ENCODE peak calls at places on chromosomes 16 and 17, in seven cellular contexts. I is AG09309; A is MG63; K is substantia nigra; Z is activated CD8-positive, alpha-beta memory T cell treated with anti-CD3 and anti-CD28 coated beads for 24 hours; R is NCI-H345; O is NCI-H2081. V is an unnamed sample.

GRCh38 chr16:15776572-15776971 is 80.3 kb downstream of the MYH11 start:
- DNase-seq in I (no peak), A (no peak), K (no peak), Z (no peak), R (no peak), O (no peak), V (no peak)

GRCh38 chr17:69802045-69802740 is 272.8 kb upstream of the KCNJ16 start:
- DNase-seq in I (no peak), A (no peak), K (no peak), Z (no peak), R (no peak), O (no peak), V (no peak)

GRCh38 chr17:79648181-79648831 is 37.5 kb upstream of the RBFOX3 start:
- DNase-seq in I (no peak), A (no peak), K (no peak), Z (peak), R (no peak), O (no peak), V (no peak)

GRCh38 chr16:4342866-4343744 is 8.0 kb downstream of the PAM16 start:
- DNase-seq in I (no peak), A (no peak), K (no peak), Z (no peak), R (no peak), O (no peak), V (no peak)

GRCh38 chr17:44546711-44547606 is 10.3 kb upstream of the FZD2 start:
- DNase-seq in I (no peak), A (peak), K (no peak), Z (no peak), R (no peak), O (no peak), V (no peak)

GRCh38 chr17:44187131-44187899 is 543 bp downstream of the TMUB2 start:
- DNase-seq in I (no peak), A (no peak), K (no peak), Z (no peak), R (no peak), O (no peak), V (no peak)

GRCh38 chr16:24522751-24523150 is 16.6 kb upstream of the RBBP6 start:
- DNase-seq in I (no peak), A (no peak), K (no peak), Z (no peak), R (no peak), O (no peak), V (no peak)

GRCh38 chr16:1906846-1907165 is 11.4 kb downstream of the HS3ST6 start:
- DNase-seq in I (no peak), A (no peak), K (no peak), Z (no peak), R (no peak), O (no peak), V (no peak)

GRCh38 chr17:68611353-68612227 is 10.4 kb upstream of the FAM20A start:
- DNase-seq in I (no peak), A (no peak), K (no peak), Z (no peak), R (no peak), O (no peak), V (no peak)

GRCh38 chr17:78343433-78344201 is 16.3 kb downstream of the SOCS3 start:
- DNase-seq in I (no peak), A (no peak), K (no peak), Z (peak), R (no peak), O (no peak), V (no peak)

GRCh38 chr17:77425791-77426641 is 285.2 kb downstream of the SEC14L1 start:
- DNase-seq in I (no peak), A (peak), K (no peak), Z (peak), R (no peak), O (no peak), V (no peak)

GRCh38 chr17:76531501-76532038 is 5.9 kb downstream of the CYGB start:
- DNase-seq in I (no peak), A (no peak), K (no peak), Z (no peak), R (no peak), O (no peak), V (no peak)

GRCh38 chr16:23333962-23334361 is 31.9 kb downstream of the SCNN1B start:
- DNase-seq in I (no peak), A (no peak), K (no peak), Z (no peak), R (no peak), O (no peak), V (no peak)

GRCh38 chr17:73182616-73183310 is 10.1 kb upstream of the COG1 start:
- DNase-seq in I (no peak), A (no peak), K (no peak), Z (no peak), R (no peak), O (no peak), V (no peak)

GRCh38 chr16:64051826-64052225 is 1070.0 kb downstream of the CDH11 start:
- DNase-seq in I (no peak), A (no peak), K (no peak), Z (no peak), R (peak), O (peak), V (no peak)

GRCh38 chr16:58094791-58095574 is 34.2 kb downstream of the CFAP20 start:
- DNase-seq in I (no peak), A (no peak), K (peak), Z (no peak), R (no peak), O (no peak), V (no peak)

GRCh38 chr16:66248096-66248495 is 118.4 kb upstream of the CDH5 start:
- DNase-seq in I (peak), A (peak), K (no peak), Z (no peak), R (no peak), O (no peak), V (peak)

GRCh38 chr17:49699967-49700575 is 7.7 kb downstream of the SLC35B1 start:
- DNase-seq in I (no peak), A (no peak), K (no peak), Z (no peak), R (no peak), O (no peak), V (no peak)

GRCh38 chr17:32936894-32937500 is 9.0 kb downstream of the TMEM98 start:
- DNase-seq in I (peak), A (peak), K (no peak), Z (peak), R (peak), O (peak), V (peak)

GRCh38 chr17:41521574-41522261 is 3.0 kb upstream of the KRT15 start:
- DNase-seq in I (peak), A (peak), K (no peak), Z (no peak), R (no peak), O (peak), V (no peak)

GRCh38 chr16:78524066-78524595 is 424.7 kb downstream of the WWOX start:
- DNase-seq in I (no peak), A (no peak), K (no peak), Z (no peak), R (no peak), O (no peak), V (no peak)

GRCh38 chr17:44331249-44331760 is 6.7 kb upstream of the SLC25A39 start:
- DNase-seq in I (no peak), A (no peak), K (no peak), Z (peak), R (peak), O (peak), V (peak)

GRCh38 chr17:50380369-50381259 is 7.6 kb downstream of the EME1 start:
- DNase-seq in I (no peak), A (no peak), K (no peak), Z (no peak), R (no peak), O (no peak), V (no peak)